ENCODE peak calls at places on chromosomes 3 and 15, in six cellular contexts. M is uterus, Q is heart left ventricle, O is stomach, A is Peyer's patch, L is adrenal gland. I is an unnamed sample. For H3K4me1 and H3K27me3, the result is how much of the 10 kb centered on the place peaks cover.

GRCh38 chr3:7924228-7924627 is 577.4 kb upstream of the LMCD1 start:
- DNase-seq in L (no peak), O (no peak), M (no peak), Q (no peak), A (no peak), I (no peak)

GRCh38 chr3:80526153-80526552 is 758.4 kb upstream of the ROBO1 start:
- DNase-seq in L (no peak), A (no peak), M (no peak), O (no peak), Q (no peak), I (no peak)

GRCh38 chr3:166810741-166811445 is 569.2 kb downstream of the ZBBX start:
- DNase-seq in Q (no peak), L (no peak), A (no peak), M (no peak), O (no peak), I (no peak)

GRCh38 chr3:50342818-50343633 is 2.4 kb upstream of the RASSF1 start:
- DNase-seq in M (no peak), Q (no peak), O (no peak), A (no peak), L (no peak), I (no peak)

GRCh38 chr3:66753670-66754069 is 244.4 kb upstream of the KBTBD8 start:
- DNase-seq in A (no peak), O (no peak), M (no peak), L (no peak), Q (no peak), I (no peak)

GRCh38 chr15:70508561-70509281 is 254.6 kb downstream of the UACA start:
- DNase-seq in Q (no peak), L (no peak), M (no peak), O (no peak), A (no peak), I (no peak)

GRCh38 chr3:66039590-66039887 is 821 bp upstream of the MAGI1 start:
- DNase-seq in L (peak), M (peak), A (peak), Q (peak), O (peak), I (no peak)

GRCh38 chr3:133804896-133805295 is 719 bp upstream of the SRPRB start:
- DNase-seq in M (no peak), A (no peak), L (no peak), Q (no peak), O (no peak), I (no peak)

GRCh38 chr3:194148383-194148782 is 12.4 kb downstream of the HES1 start:
- DNase-seq in O (peak), A (no peak), M (no peak), L (no peak), Q (no peak), I (peak)

GRCh38 chr3:142013331-142013730 is 136.0 kb downstream of the TFDP2 start:
- DNase-seq in L (no peak), O (no peak), Q (no peak), M (no peak), A (no peak), I (no peak)

GRCh38 chr15:39748276-39748675 is 34.4 kb downstream of the FSIP1 start:
- DNase-seq in M (no peak), Q (no peak), L (no peak), O (no peak), A (no peak), I (no peak)

GRCh38 chr3:150738688-150739087 is 24.3 kb downstream of the SIAH2 start:
- DNase-seq in A (no peak), L (peak), O (no peak), M (no peak), Q (no peak), I (no peak)

GRCh38 chr3:47381317-47382157 is 716 bp downstream of the PTPN23 start:
- DNase-seq in M (peak), A (peak), L (peak), O (peak), Q (peak), I (peak)

GRCh38 chr3:13500133-13500885 is 20.2 kb downstream of the HDAC11 start:
- DNase-seq in L (no peak), Q (peak), O (no peak), M (no peak), A (no peak), I (no peak)

GRCh38 chr15:96340348-96340610 is 9.8 kb downstream of the NR2F2 start:
- DNase-seq in Q (no peak), M (no peak), L (no peak), O (no peak), A (no peak), I (no peak)

GRCh38 chr3:131174752-131175151 is 148.1 kb downstream of the NEK11 start:
- DNase-seq in L (no peak), M (no peak), O (no peak), A (peak), Q (no peak), I (no peak)

GRCh38 chr3:54122802-54123537 is 618 bp downstream of the CACNA2D3 start:
- DNase-seq in A (no peak), Q (no peak), O (no peak), L (no peak), M (no peak), I (no peak)

GRCh38 chr3:109387241-109387640 is 49.9 kb upstream of the DPPA4 start:
- DNase-seq in L (no peak), M (no peak), A (no peak), O (no peak), Q (no peak), I (no peak)

GRCh38 chr3:108125550-108126071 is 34.8 kb upstream of the CD47 start:
- DNase-seq in O (no peak), A (peak), L (no peak), M (no peak), Q (no peak), I (no peak)

GRCh38 chr3:138945646-138946553 is 1.0 kb downstream of the FOXL2 start:
- DNase-seq in Q (no peak), L (no peak), M (no peak), O (peak), A (no peak), I (no peak)

GRCh38 chr3:25817107-25817506 is 27.2 kb downstream of the OXSM start:
- DNase-seq in A (no peak), L (no peak), O (no peak), M (no peak), Q (no peak), I (no peak)

GRCh38 chr3:60202052-60202753 is 1049.0 kb downstream of the FHIT start:
- DNase-seq in M (no peak), L (no peak), O (no peak), A (no peak), Q (no peak), I (no peak)

GRCh38 chr15:64251121-64251520 is 88.3 kb upstream of the PPIB start:
- DNase-seq in Q (no peak), A (no peak), M (no peak), O (no peak), L (no peak), I (no peak)

GRCh38 chr15:75669191-75669878 is 21.6 kb downstream of the SNX33 start:
- DNase-seq in L (no peak), M (no peak), A (no peak), O (peak), Q (no peak), I (no peak)

GRCh38 chr3:143119974-143120715 is 574 bp downstream of the CHST2 start:
- DNase-seq in M (peak), O (no peak), L (peak), A (peak), Q (peak), I (no peak)

GRCh38 chr3:51379301-51379700 is 5.8 kb upstream of the MANF start:
- DNase-seq in A (no peak), L (no peak), O (no peak), Q (no peak), M (no peak), I (no peak)

GRCh38 chr3:89405145-89405544 is 297.7 kb downstream of the EPHA3 start:
- DNase-seq in A (no peak), O (no peak), M (no peak), L (no peak), Q (no peak), I (no peak)

GRCh38 chr3:117126460-117126859 is 416.9 kb downstream of the TUSC7 start:
- DNase-seq in O (no peak), M (no peak), A (no peak), L (no peak), Q (no peak), I (no peak)

GRCh38 chr15:29863438-29863837 is 41.2 kb upstream of the TJP1 start:
- DNase-seq in M (no peak), O (no peak), Q (no peak), L (no peak), A (no peak), I (no peak)

GRCh38 chr3:172060234-172060633 is 20.9 kb downstream of the FNDC3B start:
- DNase-seq in L (no peak), Q (no peak), M (no peak), O (no peak), A (no peak), I (no peak)

GRCh38 chr3:172065534-172065933 is 26.2 kb downstream of the FNDC3B start:
- DNase-seq in A (no peak), Q (no peak), O (no peak), M (no peak), L (no peak), I (no peak)

GRCh38 chr3:172059532-172059931 is 20.2 kb downstream of the FNDC3B start:
- DNase-seq in M (no peak), L (no peak), Q (no peak), O (no peak), A (no peak), I (no peak)

GRCh38 chr3:172063456-172064432 is 24.4 kb downstream of the FNDC3B start:
- DNase-seq in L (no peak), Q (no peak), O (no peak), A (no peak), M (no peak), I (no peak)

DNA sequence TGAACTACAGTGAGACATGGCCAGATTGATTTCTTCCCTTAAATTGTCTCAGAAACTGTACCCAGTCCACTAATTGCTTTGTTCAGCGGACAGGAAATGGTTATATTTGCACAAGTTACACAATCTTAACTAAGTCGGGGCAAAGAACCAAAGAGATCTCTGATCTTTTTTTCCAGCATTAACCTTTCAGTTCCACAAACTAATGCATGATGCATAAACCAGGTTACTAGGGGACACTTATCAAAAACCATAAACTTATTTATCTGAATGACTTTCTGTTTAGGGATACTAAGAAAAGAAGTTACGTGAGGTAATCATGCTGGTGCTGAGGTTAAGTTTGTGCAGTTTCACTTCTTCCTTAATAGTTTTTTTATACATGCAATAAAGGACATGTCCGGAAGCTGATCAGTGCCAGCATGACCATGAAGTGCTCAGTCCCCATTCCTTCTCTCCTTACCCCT is 22.4 kb downstream of the FNDC3B start:
- DNase-seq in Q (no peak), O (no peak), L (no peak), A (no peak), M (no peak), I (no peak)
- TF ChIP-seq POLR2A in Q (no peak), O (no peak), L (no peak), A (no peak), M (no peak), I (no peak)

GRCh38 chr15:90557147-90557546 is 27.4 kb downstream of the CRTC3 start:
- DNase-seq in A (no peak), M (no peak), L (no peak), O (no peak), Q (no peak), I (no peak)
- H3K4me1 ChIP-seq in A (under half), M (under half), L (half or more), O (half or more), Q (half or more), I (under half)

GRCh38 chr15:33500432-33500831 is 189.7 kb downstream of the RYR3 start:
- DNase-seq in L (no peak), M (no peak), Q (no peak), A (no peak), O (no peak), I (no peak)
- H3K27me3 ChIP-seq in L (under half), M (under half), Q (under half), A (under half), O (under half), I (under half)

GRCh38 chr3:127226451-127226850 is 33.5 kb downstream of the PRR23E start:
- DNase-seq in Q (no peak), A (no peak), O (no peak), L (no peak), M (no peak), I (no peak)
- TF ChIP-seq POLR2A in Q (no peak), A (no peak), O (no peak), L (no peak), M (no peak), I (no peak)

GRCh38 chr3:48467473-48468267 is 21.1 kb downstream of the ATRIP start:
- DNase-seq in L (no peak), M (no peak), Q (no peak), O (no peak), A (no peak), I (no peak)
- H3K4me1 ChIP-seq in L (half or more), M (under half), Q (half or more), O (half or more), A (under half), I (under half)

DNA sequence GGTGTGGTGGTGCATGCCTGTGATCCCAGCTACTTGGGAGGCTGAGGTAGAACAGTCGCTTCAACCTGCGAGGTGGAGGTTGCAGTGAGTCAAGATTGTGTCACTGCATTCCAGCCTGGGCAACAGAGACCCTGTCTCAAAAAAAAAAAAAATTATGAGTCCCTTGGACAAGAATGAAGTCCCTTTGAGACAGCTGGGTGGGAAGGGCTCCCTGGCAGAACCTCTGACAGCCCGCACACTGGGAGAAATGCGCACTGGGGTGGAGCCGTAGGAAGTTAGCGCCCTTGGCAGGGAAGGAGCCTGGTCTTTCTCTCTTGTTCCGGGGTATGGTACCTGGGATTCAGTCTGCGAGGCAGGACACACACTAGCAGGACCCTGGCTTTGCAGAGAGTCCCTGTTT is 51.4 kb downstream of the SLC30A4 start:
- DNase-seq in A (no peak), O (no peak), L (no peak), Q (no peak), M (no peak), I (no peak)
- H3K27me3 ChIP-seq in A (under half), O (under half), L (under half), Q (under half), M (under half), I (under half)

GRCh38 chr3:126911162-126912026 is 71.5 kb upstream of the PLXNA1 start:
- DNase-seq in Q (peak), L (peak), O (peak), M (peak), A (peak), I (no peak)
- TF ChIP-seq POLR2A in Q (no peak), L (no peak), O (no peak), M (no peak), A (no peak), I (no peak)

GRCh38 chr3:190014940-190015339 is 105.8 kb downstream of the P3H2 start:
- DNase-seq in M (no peak), O (no peak), L (no peak), A (no peak), Q (no peak), I (no peak)

GRCh38 chr3:190016966-190017365 is 103.7 kb downstream of the P3H2 start:
- DNase-seq in A (no peak), Q (no peak), M (no peak), L (no peak), O (no peak), I (no peak)

GRCh38 chr3:190012784-190013183 is 107.9 kb downstream of the P3H2 start:
- DNase-seq in L (no peak), Q (no peak), M (no peak), O (no peak), A (no peak), I (no peak)

GRCh38 chr3:190012314-190012782 is 108.3 kb downstream of the P3H2 start:
- DNase-seq in Q (no peak), L (no peak), A (no peak), M (no peak), O (no peak), I (no peak)

DNA sequence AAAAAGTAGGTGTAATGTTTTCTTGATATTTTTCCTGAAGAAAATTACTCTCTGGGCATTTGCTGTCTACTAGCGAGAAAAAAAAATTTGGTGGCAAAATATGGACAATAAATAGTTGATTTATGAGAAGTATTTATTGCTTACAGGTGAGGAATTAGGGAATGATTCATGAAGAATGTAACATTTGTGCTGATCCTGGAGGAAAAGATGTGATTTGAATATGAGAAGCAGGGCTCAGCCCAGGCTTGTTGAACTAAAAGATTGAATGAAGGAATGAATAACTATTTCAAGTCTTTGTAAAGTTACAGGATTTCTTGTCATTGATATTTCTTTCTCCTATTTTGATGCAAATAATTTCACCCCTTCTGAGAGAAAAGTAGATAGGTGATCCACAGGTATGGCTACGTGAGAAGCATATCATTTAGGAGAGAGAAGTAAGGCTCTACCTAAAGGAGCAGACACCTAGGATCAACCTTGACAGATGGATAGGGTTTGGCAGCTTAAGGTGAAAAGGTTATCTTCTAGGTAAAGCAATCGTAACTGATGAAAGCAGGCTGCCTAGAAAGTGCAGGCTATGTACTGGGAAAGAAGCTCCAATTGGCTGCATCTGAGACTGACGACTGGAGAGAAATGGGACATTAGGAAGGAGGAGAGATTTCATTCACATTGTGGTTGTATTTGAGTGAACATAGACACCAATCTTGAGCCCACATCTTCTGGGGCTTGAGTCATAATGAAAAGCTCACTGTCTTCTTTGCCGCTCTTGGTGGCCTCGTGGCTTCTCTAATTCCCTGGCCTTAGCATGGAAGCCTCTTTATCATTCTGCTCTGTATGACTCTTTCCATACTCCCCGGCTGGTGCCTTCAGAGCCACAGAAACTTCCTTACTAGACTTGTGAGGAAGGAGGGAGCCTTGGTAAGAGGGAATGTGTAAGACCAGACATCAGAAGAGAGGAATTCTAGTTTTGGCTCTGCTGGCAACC is 106.5 kb downstream of the P3H2 start:
- DNase-seq in Q (no peak), O (no peak), M (no peak), L (no peak), A (no peak), I (no peak)
- H3K4me1 ChIP-seq in Q (under half), O (under half), M (under half), L (under half), A (under half), I (under half)

DNA sequence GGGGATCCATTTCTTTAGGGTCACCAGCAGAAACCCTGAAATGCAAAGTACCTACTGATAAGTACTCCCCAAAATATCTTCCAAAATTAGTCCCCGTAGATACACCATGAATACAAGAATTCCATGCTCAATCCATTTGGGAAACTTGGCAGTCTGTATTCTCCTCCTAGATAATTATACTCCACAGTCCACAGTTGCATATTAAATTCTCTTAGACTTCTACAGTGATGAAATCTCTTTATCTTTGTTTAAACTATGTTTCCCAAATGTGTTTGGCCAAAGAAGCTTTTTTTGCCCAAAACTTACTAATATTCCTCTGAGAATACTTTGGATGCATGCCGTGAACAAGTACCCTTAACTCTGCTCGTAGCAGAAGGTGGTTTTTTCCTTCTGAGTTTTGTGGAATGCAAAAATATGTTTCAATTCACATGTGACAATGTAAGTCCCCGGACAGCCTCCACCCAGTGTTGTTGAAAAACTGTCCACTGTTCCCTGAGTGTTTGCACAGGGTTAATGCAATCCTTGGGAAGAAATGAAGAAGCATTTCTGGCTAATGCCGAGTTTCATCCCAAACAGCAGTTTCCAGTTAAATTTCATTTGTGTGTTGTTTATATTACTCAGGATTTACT is 126.7 kb downstream of the ARNT2 start:
- DNase-seq in M (no peak), O (no peak), A (no peak), L (no peak), Q (no peak), I (no peak)
- H3K27me3 ChIP-seq in M (under half), O (under half), A (under half), L (under half), Q (under half), I (under half)